ENCODE peak calls at places on chromosomes 16 and 17, in ten cellular contexts. C is GM23338; U is HCT116; O is testis; Y is spleen; B is CD4-positive, alpha-beta memory T cell; G is tibial artery; R is adrenal gland; T is A673; F is heart left ventricle. Z is an unnamed sample.

GRCh38 chr17:80886641-80887573 is 104.7 kb upstream of the CHMP6 start:
- DNase-seq in B (no peak), C (no peak), Y (peak; percentile 73), G (no peak), O (no peak), F (no peak), R (no peak), U (no peak), T (no peak), Z (no peak)

GRCh38 chr16:87704754-87705353 is 60.9 kb downstream of the KLHDC4 start:
- DNase-seq in G (no peak), O (no peak), T (no peak), Y (no peak), F (no peak), R (no peak), U (no peak), B (no peak), C (no peak), Z (no peak)

GRCh38 chr17:34382586-34383224 is 19.7 kb upstream of the CCL1 start:
- DNase-seq in T (no peak), O (no peak), R (no peak), Y (peak; percentile 54), C (no peak), F (no peak), B (no peak), U (no peak), G (no peak), Z (no peak)

GRCh38 chr16:200388-200787 is 20.1 kb downstream of the HBQ1 start:
- DNase-seq in B (no peak), F (no peak), T (peak; percentile 30), C (no peak), G (no peak), U (no peak), Y (no peak), O (no peak), R (no peak), Z (peak; percentile 16)

GRCh38 chr16:71629617-71630016 is 3.6 kb downstream of the MARVELD3 start:
- DNase-seq in Y (peak; percentile 25), O (no peak), T (no peak), B (no peak), R (no peak), G (peak; percentile 31), F (no peak), C (no peak), U (no peak), Z (no peak)

GRCh38 chr17:19410875-19411291 is at the start of gene RNF112:
- DNase-seq in F (no peak), B (no peak), T (no peak), U (no peak), R (peak; percentile 79), C (peak; percentile 74), G (no peak), O (no peak), Y (no peak), Z (no peak)

GRCh38 chr17:37888881-37889280 is 35.3 kb upstream of the TBC1D3K start:
- DNase-seq in O (no peak), T (no peak), G (no peak), U (no peak), C (no peak), B (no peak), F (no peak), R (no peak), Y (no peak), Z (no peak)

GRCh38 chr16:48963901-48964615 is 317.6 kb downstream of the CBLN1 start:
- DNase-seq in B (no peak), T (no peak), C (no peak), O (no peak), F (no peak), Y (no peak), R (no peak), G (no peak), U (peak; percentile 74), Z (peak; percentile 91)

GRCh38 chr16:3032624-3033023 is 4.1 kb downstream of the BICDL2 start:
- DNase-seq in U (no peak), B (no peak), T (no peak), O (no peak), Y (no peak), F (no peak), G (no peak), R (no peak), C (no peak), Z (no peak)
- H3K4me1 ChIP-seq in U (peaks cover 12% of the 10 kb centered on the region), B (peaks cover 33% of the 10 kb centered on the region), T (peaks cover 12% of the 10 kb centered on the region), O (no peaks in the 10 kb centered on the region), Y (peaks cover 37% of the 10 kb centered on the region), F (no peaks in the 10 kb centered on the region), G (no peaks in the 10 kb centered on the region), R (peaks cover 14% of the 10 kb centered on the region), C (peaks cover 32% of the 10 kb centered on the region), Z (peaks cover 20% of the 10 kb centered on the region)

GRCh38 chr17:43826206-43826605 is 6.7 kb downstream of the MPP3 start:
- DNase-seq in F (no peak), T (no peak), C (no peak), Y (peak; percentile 35), U (no peak), G (no peak), B (no peak), O (no peak), R (no peak), Z (no peak)

GRCh38 chr17:43822566-43823190 is 10.3 kb downstream of the MPP3 start:
- DNase-seq in G (no peak), F (no peak), C (no peak), T (no peak), R (no peak), O (no peak), B (no peak), Y (peak; percentile 39), U (no peak), Z (no peak)

GRCh38 chr17:43823350-43824084 is 9.4 kb downstream of the MPP3 start:
- DNase-seq in F (peak; percentile 79), B (no peak), R (peak; percentile 70), Y (peak; percentile 39), U (no peak), C (no peak), O (peak; percentile 85), G (no peak), T (no peak), Z (no peak)

GRCh38 chr17:43827596-43827995 is 5.3 kb downstream of the MPP3 start:
- DNase-seq in C (no peak), O (no peak), T (no peak), B (no peak), U (no peak), F (no peak), Y (peak; percentile 35), G (no peak), R (no peak), Z (no peak)

GRCh38 chr17:43825567-43825966 is 7.4 kb downstream of the MPP3 start:
- DNase-seq in U (no peak), R (no peak), B (no peak), O (no peak), C (no peak), Y (peak; percentile 42), T (no peak), G (no peak), F (no peak), Z (no peak)
- H3K4me1 ChIP-seq in U (no peaks in the 10 kb centered on the region), R (peaks cover 8% of the 10 kb centered on the region), B (no peaks in the 10 kb centered on the region), O (no peaks in the 10 kb centered on the region), C (no peaks in the 10 kb centered on the region), Y (no peaks in the 10 kb centered on the region), T (no peaks in the 10 kb centered on the region), G (no peaks in the 10 kb centered on the region), F (peaks cover 6% of the 10 kb centered on the region), Z (no peaks in the 10 kb centered on the region)

DNA sequence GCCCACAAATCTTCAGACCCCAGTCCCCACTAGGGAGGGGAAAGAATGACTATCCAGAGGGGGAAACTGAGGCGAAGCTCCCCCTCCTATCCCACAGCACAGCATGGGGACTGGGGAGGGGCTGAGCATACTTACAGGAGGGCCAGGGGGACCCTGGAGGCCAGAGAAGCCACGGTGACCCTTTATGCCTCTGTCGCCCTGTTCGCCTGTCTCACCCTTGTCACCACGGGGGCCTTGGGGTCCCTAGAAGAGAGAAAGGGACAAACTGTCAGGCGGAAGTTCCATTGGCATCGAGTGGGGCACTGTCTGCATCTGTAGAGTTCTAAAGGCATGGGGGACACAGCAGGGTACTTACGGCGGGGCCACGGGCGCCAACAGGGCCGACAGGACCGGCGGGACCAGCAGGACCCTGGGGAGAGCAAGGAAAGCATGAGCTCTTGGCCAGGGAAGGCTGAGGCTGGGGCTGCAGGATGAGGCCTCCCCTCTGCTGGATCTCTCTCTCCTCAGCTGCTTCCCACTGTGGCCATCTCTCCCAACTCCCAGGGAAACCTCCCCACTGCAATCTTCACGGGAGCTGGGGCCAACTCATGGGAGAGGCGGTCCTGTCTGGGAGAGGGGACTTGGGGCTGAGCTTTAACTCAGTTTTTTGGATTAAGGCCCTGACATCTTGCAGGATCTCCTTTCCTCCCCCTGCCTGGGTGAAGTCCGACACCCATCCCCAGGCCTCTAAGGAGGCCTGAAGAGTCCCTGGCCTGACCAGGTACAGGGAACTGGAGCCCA is 13.5 kb downstream of the COL1A1 start:
- DNase-seq in F (no peak), Y (no peak), C (no peak), T (no peak), B (no peak), G (no peak), R (no peak), U (no peak), O (no peak), Z (no peak)
- H3K4me1 ChIP-seq in F (no peaks in the 10 kb centered on the region), Y (peaks cover 24% of the 10 kb centered on the region), C (peaks cover 19% of the 10 kb centered on the region), T (no peaks in the 10 kb centered on the region), B (peaks cover 11% of the 10 kb centered on the region), G (no peaks in the 10 kb centered on the region), R (no peaks in the 10 kb centered on the region), U (no peaks in the 10 kb centered on the region), O (no peaks in the 10 kb centered on the region), Z (no peaks in the 10 kb centered on the region)

GRCh38 chr17:40281663-40282062 is 6.0 kb upstream of the CDC6 start:
- DNase-seq in U (no peak), F (no peak), R (no peak), Y (no peak), T (no peak), B (no peak), G (no peak), O (no peak), C (peak; percentile 93), Z (no peak)

GRCh38 chr17:40287159-40287493 is 553 bp upstream of the CDC6 start:
- DNase-seq in C (no peak), T (no peak), U (no peak), B (no peak), O (no peak), G (no peak), R (no peak), Y (no peak), F (no peak), Z (no peak)

GRCh38 chr17:40286473-40286872 is 1.2 kb upstream of the CDC6 start:
- DNase-seq in G (no peak), O (no peak), F (no peak), Y (no peak), C (no peak), R (no peak), B (no peak), T (no peak), U (no peak), Z (no peak)

GRCh38 chr17:40284085-40284713 is 3.5 kb upstream of the CDC6 start:
- DNase-seq in C (no peak), Y (no peak), T (peak; percentile 30), U (peak; percentile 80), G (no peak), B (no peak), O (no peak), F (no peak), R (no peak), Z (peak; percentile 90)

DNA sequence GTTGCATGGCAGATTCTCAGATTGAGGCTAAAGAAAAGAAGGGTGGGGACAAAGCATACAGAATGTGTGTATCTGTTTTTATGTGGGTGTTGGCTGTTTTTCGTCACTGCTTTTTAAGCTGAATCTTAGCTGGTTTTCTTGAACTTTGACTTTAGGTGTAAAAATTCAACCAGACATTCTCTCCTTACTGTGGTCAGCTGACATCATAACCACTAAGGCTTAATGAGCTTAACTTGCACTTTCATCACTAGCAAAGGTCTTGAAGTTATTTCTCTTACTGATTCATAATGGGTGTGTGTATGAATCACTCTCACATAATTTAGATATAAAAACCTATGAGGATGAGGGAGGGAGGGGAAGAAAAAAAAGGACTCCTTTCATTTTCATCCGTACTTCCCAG is 4.0 kb upstream of the CDC6 start:
- DNase-seq in T (no peak), F (no peak), C (no peak), U (peak; percentile 87), Y (no peak), B (peak; percentile 23), O (no peak), G (no peak), R (no peak), Z (peak; percentile 87)
- H3K4me1 ChIP-seq in T (no peaks in the 10 kb centered on the region), F (peaks cover 4% of the 10 kb centered on the region), C (peaks cover 17% of the 10 kb centered on the region), U (peaks cover 37% of the 10 kb centered on the region), Y (peaks cover 9% of the 10 kb centered on the region), B (peaks cover 19% of the 10 kb centered on the region), O (no peaks in the 10 kb centered on the region), G (no peaks in the 10 kb centered on the region), R (peaks cover 18% of the 10 kb centered on the region), Z (peaks cover 25% of the 10 kb centered on the region)

Z was measured in PC-3.